ENCODE peak calls at places on chromosome 9, in eight cellular contexts. One of them, this sample, is unnamed.

GRCh38 chr9:80554856-80555255 is 983.1 kb downstream of the TLE4 start:
- DNase-seq in A549: no peak
- DNase-seq in fibroblast of lung: no peak
- DNase-seq in heart left ventricle: no peak
- DNase-seq in GM13977: no peak
- DNase-seq in cardiac fibroblast: no peak
- DNase-seq in B cell: no peak
- DNase-seq in psoas muscle: no peak
- DNase-seq in this sample: no peak

GRCh38 chr9:87342743-87343142 is 154.9 kb upstream of the DAPK1 start:
- DNase-seq in cardiac fibroblast: peak; percentile 76
- DNase-seq in heart left ventricle: peak; percentile 32
- DNase-seq in psoas muscle: peak; percentile 79
- DNase-seq in fibroblast of lung: no peak
- DNase-seq in B cell: no peak
- DNase-seq in A549: no peak
- DNase-seq in GM13977: no peak
- DNase-seq in this sample: peak; percentile 54

GRCh38 chr9:91101598-91102168 is 260.0 kb downstream of the AUH start:
- DNase-seq in psoas muscle: no peak
- DNase-seq in B cell: no peak
- DNase-seq in heart left ventricle: no peak
- DNase-seq in GM13977: no peak
- DNase-seq in cardiac fibroblast: no peak
- DNase-seq in A549: no peak
- DNase-seq in fibroblast of lung: no peak
- DNase-seq in this sample: no peak

GRCh38 chr9:92654481-92655301 is 15.2 kb downstream of the IPPK start:
- DNase-seq in A549: no peak
- DNase-seq in B cell: no peak
- DNase-seq in fibroblast of lung: no peak
- DNase-seq in psoas muscle: no peak
- DNase-seq in heart left ventricle: no peak
- DNase-seq in GM13977: no peak
- DNase-seq in cardiac fibroblast: no peak
- DNase-seq in this sample: peak; percentile 90

GRCh38 chr9:13942695-13943094 is 371.2 kb downstream of the NFIB start:
- DNase-seq in heart left ventricle: no peak
- DNase-seq in psoas muscle: no peak
- DNase-seq in fibroblast of lung: peak; percentile 100
- DNase-seq in GM13977: no peak
- DNase-seq in B cell: no peak
- DNase-seq in A549: peak; percentile 36
- DNase-seq in cardiac fibroblast: peak; percentile 87
- DNase-seq in this sample: peak; percentile 96

GRCh38 chr9:5230554-5230953 is 665 bp upstream of the INSL4 start:
- DNase-seq in fibroblast of lung: no peak
- DNase-seq in cardiac fibroblast: no peak
- DNase-seq in GM13977: no peak
- DNase-seq in psoas muscle: no peak
- DNase-seq in A549: peak; percentile 78
- DNase-seq in B cell: no peak
- DNase-seq in heart left ventricle: no peak
- DNase-seq in this sample: no peak

GRCh38 chr9:76255781-76256455 is 138.3 kb downstream of the RFK start:
- DNase-seq in cardiac fibroblast: peak; percentile 98
- DNase-seq in A549: peak; percentile 21
- DNase-seq in psoas muscle: peak; percentile 54
- DNase-seq in heart left ventricle: peak; percentile 63
- DNase-seq in B cell: no peak
- DNase-seq in GM13977: no peak
- DNase-seq in fibroblast of lung: peak; percentile 99
- DNase-seq in this sample: peak; percentile 89

GRCh38 chr9:69496803-69497450 is 171.9 kb downstream of the ENTREP1 start:
- DNase-seq in psoas muscle: no peak
- DNase-seq in A549: no peak
- DNase-seq in heart left ventricle: no peak
- DNase-seq in GM13977: no peak
- DNase-seq in fibroblast of lung: no peak
- DNase-seq in cardiac fibroblast: no peak
- DNase-seq in B cell: no peak
- DNase-seq in this sample: no peak

GRCh38 chr9:84296146-84296843 is 44.3 kb downstream of the SLC28A3 start:
- DNase-seq in B cell: no peak
- DNase-seq in A549: peak; percentile 15
- DNase-seq in GM13977: peak; percentile 41
- DNase-seq in psoas muscle: no peak
- DNase-seq in fibroblast of lung: peak; percentile 88
- DNase-seq in heart left ventricle: no peak
- DNase-seq in cardiac fibroblast: peak; percentile 51
- DNase-seq in this sample: peak; percentile 55

GRCh38 chr9:72937545-72937944 is 15.3 kb downstream of the ALDH1A1 start:
- DNase-seq in A549: peak; percentile 82
- DNase-seq in cardiac fibroblast: no peak
- DNase-seq in GM13977: no peak
- DNase-seq in fibroblast of lung: no peak
- DNase-seq in psoas muscle: no peak
- DNase-seq in B cell: no peak
- DNase-seq in heart left ventricle: no peak
- DNase-seq in this sample: no peak

GRCh38 chr9:126494264-126494663 is 119.5 kb upstream of the LMX1B start:
- DNase-seq in GM13977: no peak
- DNase-seq in cardiac fibroblast: no peak
- DNase-seq in A549: no peak
- DNase-seq in heart left ventricle: no peak
- DNase-seq in B cell: no peak
- DNase-seq in psoas muscle: no peak
- DNase-seq in fibroblast of lung: no peak
- DNase-seq in this sample: no peak

DNA sequence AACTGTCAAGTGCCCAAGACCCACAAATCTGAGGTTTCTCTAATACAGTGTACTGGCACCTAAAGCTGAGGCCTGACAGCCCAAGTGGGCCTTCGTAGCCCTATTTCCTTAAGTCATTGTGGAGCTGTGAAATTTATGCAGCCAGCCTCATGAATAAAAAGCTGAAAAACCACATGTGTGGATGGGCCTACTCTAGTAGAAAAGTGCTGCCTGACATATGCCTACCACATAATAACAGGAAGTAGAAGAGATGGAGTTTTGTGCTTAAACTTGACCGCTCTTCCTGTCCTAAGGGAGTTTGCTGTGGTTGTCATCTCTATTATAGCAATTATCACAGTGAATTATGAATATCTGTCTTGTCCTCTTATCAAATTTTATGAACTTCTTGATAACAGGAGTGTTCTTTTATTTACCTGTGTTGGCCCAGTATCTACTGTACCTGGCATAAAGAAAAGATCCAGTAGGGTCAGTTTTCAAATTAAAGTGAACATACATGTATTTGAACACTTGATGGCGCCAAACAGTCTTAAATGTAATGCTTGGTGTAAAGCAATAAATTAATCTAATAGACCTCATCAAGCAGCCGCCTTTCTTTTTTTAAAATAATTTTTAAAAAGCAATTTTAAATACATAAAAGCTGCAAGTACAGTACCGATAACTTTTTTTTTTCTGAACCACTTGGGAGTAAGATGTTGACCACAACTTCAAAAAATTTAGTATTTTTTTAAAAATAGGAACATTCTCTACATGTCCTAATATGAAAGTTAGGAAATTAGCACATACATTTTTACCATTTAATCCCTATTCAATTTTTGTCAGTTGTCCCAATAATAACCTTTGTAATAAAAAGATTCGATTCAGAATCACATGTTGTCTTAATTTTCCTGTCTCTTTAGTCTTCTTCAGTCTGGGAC is 51.0 kb downstream of the FKTN start:
- DNase-seq in B cell: peak; percentile 34
- DNase-seq in GM13977: peak; percentile 21
- DNase-seq in fibroblast of lung: peak; percentile 39
- DNase-seq in heart left ventricle: no peak
- DNase-seq in cardiac fibroblast: peak; percentile 70
- DNase-seq in A549: peak; percentile 52
- DNase-seq in psoas muscle: no peak
- DNase-seq in this sample: peak; percentile 63
- TF ChIP-seq CTCF in B cell: peak; percentile 86
- TF ChIP-seq CTCF in GM13977: peak; percentile 58
- TF ChIP-seq CTCF in fibroblast of lung: peak; percentile 40
- TF ChIP-seq CTCF in heart left ventricle: peak; percentile 72
- TF ChIP-seq CTCF in cardiac fibroblast: peak; percentile 44
- TF ChIP-seq CTCF in A549: peak; percentile 67
- TF ChIP-seq CTCF in psoas muscle: peak; percentile 70
- TF ChIP-seq CTCF in this sample: peak; percentile 50

GRCh38 chr9:34899535-34900158 is 58.4 kb upstream of the PHF24 start:
- DNase-seq in B cell: peak; percentile 68
- DNase-seq in heart left ventricle: peak; percentile 81
- DNase-seq in cardiac fibroblast: peak; percentile 76
- DNase-seq in A549: peak; percentile 73
- DNase-seq in GM13977: peak; percentile 69
- DNase-seq in fibroblast of lung: peak; percentile 45
- DNase-seq in psoas muscle: peak; percentile 85
- DNase-seq in this sample: peak; percentile 85

GRCh38 chr9:34891386-34891785 is 66.7 kb upstream of the PHF24 start:
- DNase-seq in A549: no peak
- DNase-seq in B cell: no peak
- DNase-seq in GM13977: no peak
- DNase-seq in cardiac fibroblast: no peak
- DNase-seq in heart left ventricle: no peak
- DNase-seq in fibroblast of lung: no peak
- DNase-seq in psoas muscle: no peak
- DNase-seq in this sample: peak; percentile 25

GRCh38 chr9:34898846-34899245 is 59.2 kb upstream of the PHF24 start:
- DNase-seq in heart left ventricle: no peak
- DNase-seq in fibroblast of lung: no peak
- DNase-seq in B cell: no peak
- DNase-seq in cardiac fibroblast: no peak
- DNase-seq in A549: no peak
- DNase-seq in GM13977: no peak
- DNase-seq in psoas muscle: no peak
- DNase-seq in this sample: no peak

GRCh38 chr9:34892886-34893285 is 65.2 kb upstream of the PHF24 start:
- DNase-seq in psoas muscle: no peak
- DNase-seq in B cell: no peak
- DNase-seq in A549: no peak
- DNase-seq in fibroblast of lung: no peak
- DNase-seq in GM13977: no peak
- DNase-seq in cardiac fibroblast: no peak
- DNase-seq in heart left ventricle: no peak
- DNase-seq in this sample: no peak

DNA sequence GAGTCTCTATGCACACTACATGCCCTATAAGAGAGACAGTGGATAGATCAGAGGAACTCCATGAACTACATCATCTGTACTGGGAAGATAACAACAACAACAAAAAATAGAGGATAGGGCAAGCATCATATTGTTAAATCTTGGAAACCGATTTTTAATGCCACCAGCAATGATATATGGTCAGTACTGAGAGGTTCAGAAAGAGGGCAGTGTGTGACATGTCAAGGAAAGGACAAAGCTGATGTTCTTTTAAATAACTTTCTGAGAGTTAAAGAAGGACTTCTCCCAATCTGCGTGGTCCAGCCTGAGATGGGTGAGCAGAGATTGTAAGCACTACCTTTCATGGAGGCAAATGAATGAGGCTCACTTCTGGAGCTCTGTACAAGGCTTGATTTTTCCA is 62.0 kb upstream of the PHF24 start:
- DNase-seq in A549: no peak
- DNase-seq in B cell: no peak
- DNase-seq in psoas muscle: no peak
- DNase-seq in GM13977: no peak
- DNase-seq in fibroblast of lung: no peak
- DNase-seq in cardiac fibroblast: no peak
- DNase-seq in heart left ventricle: no peak
- DNase-seq in this sample: peak; percentile 4
- TF ChIP-seq CTCF in A549: no peak
- TF ChIP-seq CTCF in B cell: no peak
- TF ChIP-seq CTCF in psoas muscle: no peak
- TF ChIP-seq CTCF in GM13977: no peak
- TF ChIP-seq CTCF in fibroblast of lung: peak; percentile 0
- TF ChIP-seq CTCF in cardiac fibroblast: peak; percentile 20
- TF ChIP-seq CTCF in heart left ventricle: peak; percentile 20
- TF ChIP-seq CTCF in this sample: peak; percentile 9

GRCh38 chr9:120729796-120730195 is 15.5 kb upstream of the MEGF9 start:
- DNase-seq in heart left ventricle: no peak
- DNase-seq in GM13977: no peak
- DNase-seq in A549: peak; percentile 39
- DNase-seq in fibroblast of lung: no peak
- DNase-seq in B cell: no peak
- DNase-seq in cardiac fibroblast: peak; percentile 40
- DNase-seq in psoas muscle: no peak
- DNase-seq in this sample: no peak
- TF ChIP-seq CTCF in heart left ventricle: no peak
- TF ChIP-seq CTCF in GM13977: peak; percentile 26
- TF ChIP-seq CTCF in A549: no peak
- TF ChIP-seq CTCF in fibroblast of lung: no peak
- TF ChIP-seq CTCF in B cell: no peak
- TF ChIP-seq CTCF in cardiac fibroblast: peak; percentile 16
- TF ChIP-seq CTCF in psoas muscle: no peak
- TF ChIP-seq CTCF in this sample: no peak

GRCh38 chr9:3332802-3333201 is 193.0 kb downstream of the RFX3 start:
- DNase-seq in heart left ventricle: no peak
- DNase-seq in psoas muscle: no peak
- DNase-seq in GM13977: no peak
- DNase-seq in B cell: no peak
- DNase-seq in fibroblast of lung: peak; percentile 5
- DNase-seq in A549: no peak
- DNase-seq in cardiac fibroblast: peak; percentile 76
- DNase-seq in this sample: no peak

GRCh38 chr9:3329361-3329760 is 196.4 kb downstream of the RFX3 start:
- DNase-seq in fibroblast of lung: peak; percentile 44
- DNase-seq in B cell: no peak
- DNase-seq in psoas muscle: no peak
- DNase-seq in heart left ventricle: no peak
- DNase-seq in cardiac fibroblast: peak; percentile 23
- DNase-seq in GM13977: no peak
- DNase-seq in A549: no peak
- DNase-seq in this sample: peak; percentile 16

GRCh38 chr9:3330792-3331420 is 194.9 kb downstream of the RFX3 start:
- DNase-seq in B cell: no peak
- DNase-seq in fibroblast of lung: peak; percentile 87
- DNase-seq in GM13977: no peak
- DNase-seq in A549: peak; percentile 37
- DNase-seq in psoas muscle: no peak
- DNase-seq in heart left ventricle: no peak
- DNase-seq in cardiac fibroblast: peak; percentile 14
- DNase-seq in this sample: peak; percentile 41

GRCh38 chr9:3336951-3337350 is 188.8 kb downstream of the RFX3 start:
- DNase-seq in A549: no peak
- DNase-seq in fibroblast of lung: no peak
- DNase-seq in cardiac fibroblast: no peak
- DNase-seq in GM13977: no peak
- DNase-seq in heart left ventricle: no peak
- DNase-seq in psoas muscle: no peak
- DNase-seq in B cell: no peak
- DNase-seq in this sample: no peak

DNA sequence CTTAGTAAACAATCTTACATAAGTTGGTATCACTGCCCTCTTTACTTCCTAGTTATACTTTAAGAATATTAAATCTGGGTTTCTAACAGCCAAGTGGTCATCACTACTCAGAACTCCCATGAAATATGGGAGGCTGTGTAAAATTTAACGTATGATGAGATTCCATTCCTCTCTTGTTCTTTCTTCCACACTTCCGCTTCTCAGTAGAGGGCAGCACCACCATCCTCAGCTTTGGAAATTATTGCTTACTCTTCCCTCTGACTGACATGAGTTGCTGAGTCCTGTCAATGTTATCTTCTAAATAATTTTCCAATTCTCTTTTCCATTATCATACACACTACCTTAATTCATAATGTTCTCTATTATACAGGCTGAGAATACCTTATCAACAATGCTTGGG is 194.0 kb downstream of the RFX3 start:
- DNase-seq in psoas muscle: no peak
- DNase-seq in fibroblast of lung: no peak
- DNase-seq in A549: peak; percentile 27
- DNase-seq in heart left ventricle: no peak
- DNase-seq in GM13977: no peak
- DNase-seq in cardiac fibroblast: no peak
- DNase-seq in B cell: no peak
- DNase-seq in this sample: peak; percentile 8
- TF ChIP-seq CTCF in psoas muscle: no peak
- TF ChIP-seq CTCF in fibroblast of lung: peak; percentile 49
- TF ChIP-seq CTCF in A549: peak; percentile 44
- TF ChIP-seq CTCF in heart left ventricle: peak; percentile 29
- TF ChIP-seq CTCF in GM13977: no peak
- TF ChIP-seq CTCF in cardiac fibroblast: peak; percentile 10
- TF ChIP-seq CTCF in B cell: no peak
- TF ChIP-seq CTCF in this sample: peak; percentile 22

This sample was measured in MCF 10A.